ENCODE peak calls at places on chromosomes 5 and 9, in ten cellular contexts. One of them, this sample, is unnamed.

GRCh38 chr9:114499528-114499927 is 5.7 kb downstream of the WHRN start:
- DNase-seq in transverse colon: no peak
- DNase-seq in sigmoid colon: no peak
- DNase-seq in stomach: no peak
- DNase-seq in SK-N-SH: no peak
- DNase-seq in H1: no peak
- DNase-seq in spleen: no peak
- DNase-seq in HL-60: no peak
- DNase-seq in GM23338: no peak
- DNase-seq in suprapubic skin: no peak
- DNase-seq in this sample: no peak

GRCh38 chr5:142978726-142979125 is 208.5 kb downstream of the ARHGAP26 start:
- DNase-seq in transverse colon: no peak
- DNase-seq in sigmoid colon: no peak
- DNase-seq in stomach: no peak
- DNase-seq in SK-N-SH: no peak
- DNase-seq in H1: no peak
- DNase-seq in spleen: no peak
- DNase-seq in HL-60: no peak
- DNase-seq in GM23338: no peak
- DNase-seq in suprapubic skin: no peak
- DNase-seq in this sample: no peak

GRCh38 chr5:102796481-102796880 is 41.4 kb downstream of the PAM start:
- DNase-seq in transverse colon: no peak
- DNase-seq in sigmoid colon: no peak
- DNase-seq in stomach: no peak
- DNase-seq in SK-N-SH: no peak
- DNase-seq in H1: no peak
- DNase-seq in spleen: no peak
- DNase-seq in HL-60: no peak
- DNase-seq in GM23338: no peak
- DNase-seq in suprapubic skin: no peak
- DNase-seq in this sample: no peak

GRCh38 chr9:131397100-131397790 is 3.4 kb downstream of the PRRC2B start:
- DNase-seq in transverse colon: no peak
- DNase-seq in sigmoid colon: no peak
- DNase-seq in stomach: peak
- DNase-seq in SK-N-SH: no peak
- DNase-seq in H1: no peak
- DNase-seq in spleen: no peak
- DNase-seq in HL-60: no peak
- DNase-seq in GM23338: peak
- DNase-seq in suprapubic skin: no peak
- DNase-seq in this sample: no peak

GRCh38 chr5:95842955-95843544 is 20.5 kb upstream of the GLRX start:
- DNase-seq in transverse colon: peak
- DNase-seq in sigmoid colon: peak
- DNase-seq in stomach: peak
- DNase-seq in SK-N-SH: no peak
- DNase-seq in H1: no peak
- DNase-seq in spleen: peak
- DNase-seq in HL-60: peak
- DNase-seq in GM23338: peak
- DNase-seq in suprapubic skin: peak
- DNase-seq in this sample: no peak

GRCh38 chr5:150163547-150164059 is 3.0 kb upstream of the CDX1 start:
- DNase-seq in transverse colon: peak
- DNase-seq in sigmoid colon: peak
- DNase-seq in stomach: peak
- DNase-seq in SK-N-SH: no peak
- DNase-seq in H1: no peak
- DNase-seq in spleen: no peak
- DNase-seq in HL-60: no peak
- DNase-seq in GM23338: peak
- DNase-seq in suprapubic skin: peak
- DNase-seq in this sample: no peak

GRCh38 chr5:169354263-169354662 is 53.3 kb upstream of the SLIT3 start:
- DNase-seq in transverse colon: no peak
- DNase-seq in sigmoid colon: no peak
- DNase-seq in stomach: no peak
- DNase-seq in SK-N-SH: no peak
- DNase-seq in H1: no peak
- DNase-seq in spleen: no peak
- DNase-seq in HL-60: no peak
- DNase-seq in GM23338: no peak
- DNase-seq in suprapubic skin: no peak
- DNase-seq in this sample: no peak

GRCh38 chr5:140674211-140674610 is 835 bp upstream of the DND1 start:
- DNase-seq in transverse colon: no peak
- DNase-seq in sigmoid colon: no peak
- DNase-seq in stomach: no peak
- DNase-seq in SK-N-SH: no peak
- DNase-seq in H1: no peak
- DNase-seq in spleen: no peak
- DNase-seq in HL-60: no peak
- DNase-seq in GM23338: no peak
- DNase-seq in suprapubic skin: no peak
- DNase-seq in this sample: no peak

GRCh38 chr5:127072861-127073846 is at the start of gene C5orf63:
- DNase-seq in transverse colon: peak
- DNase-seq in sigmoid colon: peak
- DNase-seq in stomach: peak
- DNase-seq in SK-N-SH: peak
- DNase-seq in H1: no peak
- DNase-seq in spleen: peak
- DNase-seq in HL-60: peak
- DNase-seq in GM23338: peak
- DNase-seq in suprapubic skin: peak
- DNase-seq in this sample: no peak

GRCh38 chr5:143398451-143399237 is 4.8 kb downstream of the NR3C1 start:
- DNase-seq in transverse colon: no peak
- DNase-seq in sigmoid colon: no peak
- DNase-seq in stomach: no peak
- DNase-seq in SK-N-SH: no peak
- DNase-seq in H1: no peak
- DNase-seq in spleen: no peak
- DNase-seq in HL-60: no peak
- DNase-seq in GM23338: no peak
- DNase-seq in suprapubic skin: no peak
- DNase-seq in this sample: no peak

GRCh38 chr5:149162401-149163084 is 21.2 kb downstream of the ABLIM3 start:
- DNase-seq in transverse colon: no peak
- DNase-seq in sigmoid colon: no peak
- DNase-seq in stomach: no peak
- DNase-seq in SK-N-SH: no peak
- DNase-seq in H1: no peak
- DNase-seq in spleen: no peak
- DNase-seq in HL-60: no peak
- DNase-seq in GM23338: no peak
- DNase-seq in suprapubic skin: no peak
- DNase-seq in this sample: no peak

GRCh38 chr5:37926732-37927131 is 86.9 kb upstream of the GDNF start:
- DNase-seq in transverse colon: no peak
- DNase-seq in sigmoid colon: no peak
- DNase-seq in stomach: no peak
- DNase-seq in SK-N-SH: no peak
- DNase-seq in H1: no peak
- DNase-seq in spleen: no peak
- DNase-seq in HL-60: no peak
- DNase-seq in GM23338: no peak
- DNase-seq in suprapubic skin: no peak
- DNase-seq in this sample: no peak

GRCh38 chr9:134024828-134025605 is at the start of gene BRD3OS:
- DNase-seq in transverse colon: peak
- DNase-seq in sigmoid colon: peak
- DNase-seq in stomach: peak
- DNase-seq in SK-N-SH: peak
- DNase-seq in H1: peak
- DNase-seq in spleen: peak
- DNase-seq in HL-60: peak
- DNase-seq in GM23338: peak
- DNase-seq in suprapubic skin: peak
- DNase-seq in this sample: peak
- TF ChIP-seq POLR2AphosphoS5 in transverse colon: peak
- TF ChIP-seq POLR2AphosphoS5 in sigmoid colon: no peak
- TF ChIP-seq POLR2AphosphoS5 in stomach: peak
- TF ChIP-seq POLR2AphosphoS5 in SK-N-SH: peak
- TF ChIP-seq POLR2AphosphoS5 in H1: no peak
- TF ChIP-seq POLR2AphosphoS5 in spleen: peak
- TF ChIP-seq POLR2AphosphoS5 in HL-60: no peak
- TF ChIP-seq POLR2AphosphoS5 in GM23338: peak
- TF ChIP-seq POLR2AphosphoS5 in suprapubic skin: no peak
- TF ChIP-seq POLR2AphosphoS5 in this sample: no peak

GRCh38 chr9:35380619-35381018 is 109.3 kb upstream of the RUSC2 start:
- DNase-seq in transverse colon: no peak
- DNase-seq in sigmoid colon: no peak
- DNase-seq in stomach: no peak
- DNase-seq in SK-N-SH: no peak
- DNase-seq in H1: no peak
- DNase-seq in spleen: no peak
- DNase-seq in HL-60: no peak
- DNase-seq in GM23338: no peak
- DNase-seq in suprapubic skin: no peak
- DNase-seq in this sample: no peak

GRCh38 chr9:35380016-35380415 is 109.9 kb upstream of the RUSC2 start:
- DNase-seq in transverse colon: no peak
- DNase-seq in sigmoid colon: no peak
- DNase-seq in stomach: no peak
- DNase-seq in SK-N-SH: no peak
- DNase-seq in H1: no peak
- DNase-seq in spleen: no peak
- DNase-seq in HL-60: no peak
- DNase-seq in GM23338: no peak
- DNase-seq in suprapubic skin: no peak
- DNase-seq in this sample: no peak

GRCh38 chr9:35385042-35385441 is 104.9 kb upstream of the RUSC2 start:
- DNase-seq in transverse colon: no peak
- DNase-seq in sigmoid colon: no peak
- DNase-seq in stomach: no peak
- DNase-seq in SK-N-SH: no peak
- DNase-seq in H1: no peak
- DNase-seq in spleen: no peak
- DNase-seq in HL-60: no peak
- DNase-seq in GM23338: peak
- DNase-seq in suprapubic skin: no peak
- DNase-seq in this sample: no peak
- TF ChIP-seq CTCF in transverse colon: no peak
- TF ChIP-seq CTCF in sigmoid colon: no peak
- TF ChIP-seq CTCF in stomach: no peak
- TF ChIP-seq CTCF in SK-N-SH: peak
- TF ChIP-seq CTCF in H1: no peak
- TF ChIP-seq CTCF in spleen: no peak
- TF ChIP-seq CTCF in HL-60: no peak
- TF ChIP-seq CTCF in GM23338: no peak
- TF ChIP-seq CTCF in suprapubic skin: no peak
- TF ChIP-seq CTCF in this sample: no peak

DNA sequence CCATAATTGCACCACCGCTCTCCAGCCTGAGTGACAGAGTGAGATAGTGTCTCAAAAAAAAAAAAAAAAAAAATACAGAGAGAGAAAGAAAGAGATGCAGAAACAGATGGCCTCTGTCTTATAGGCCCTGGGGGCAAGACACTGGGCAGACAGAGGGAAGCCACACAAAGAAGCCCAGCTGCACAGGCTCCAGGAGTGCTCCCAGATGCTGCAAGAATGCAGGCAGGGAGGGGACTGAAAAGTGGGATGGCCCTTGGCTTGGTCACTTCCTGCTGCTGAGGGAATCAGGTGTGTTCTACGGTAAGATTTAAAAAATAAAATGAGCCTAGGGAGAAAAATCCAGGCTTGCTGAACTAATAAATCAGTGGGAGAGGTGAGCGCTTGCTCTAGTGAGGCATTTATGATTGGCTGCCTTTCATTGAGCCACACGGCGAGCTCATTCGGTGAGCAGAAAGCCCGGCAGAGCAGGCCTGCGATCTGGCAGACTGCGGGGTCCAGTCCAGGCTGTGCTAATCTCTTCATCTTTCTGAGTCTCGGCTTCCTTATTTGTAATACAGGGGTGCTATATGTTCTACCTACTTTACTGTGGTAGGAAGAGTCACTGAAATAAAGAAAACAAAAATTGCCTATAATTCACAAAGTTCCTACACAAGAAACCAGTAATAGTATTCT is 80.6 kb downstream of the RAD23B start:
- DNase-seq in transverse colon: no peak
- DNase-seq in sigmoid colon: peak
- DNase-seq in stomach: no peak
- DNase-seq in SK-N-SH: peak
- DNase-seq in H1: no peak
- DNase-seq in spleen: no peak
- DNase-seq in HL-60: no peak
- DNase-seq in GM23338: peak
- DNase-seq in suprapubic skin: no peak
- DNase-seq in this sample: peak
- H3K4me3 ChIP-seq in transverse colon: no peak
- H3K4me3 ChIP-seq in sigmoid colon: no peak
- H3K4me3 ChIP-seq in stomach: no peak
- H3K4me3 ChIP-seq in SK-N-SH: no peak
- H3K4me3 ChIP-seq in H1: no peak
- H3K4me3 ChIP-seq in spleen: no peak
- H3K4me3 ChIP-seq in HL-60: no peak
- H3K4me3 ChIP-seq in GM23338: no peak
- H3K4me3 ChIP-seq in suprapubic skin: no peak
- H3K4me3 ChIP-seq in this sample: no peak

GRCh38 chr9:78032599-78033457 is 1.2 kb upstream of the GNAQ start:
- DNase-seq in transverse colon: peak
- DNase-seq in sigmoid colon: peak
- DNase-seq in stomach: no peak
- DNase-seq in SK-N-SH: no peak
- DNase-seq in H1: no peak
- DNase-seq in spleen: no peak
- DNase-seq in HL-60: peak
- DNase-seq in GM23338: no peak
- DNase-seq in suprapubic skin: no peak
- DNase-seq in this sample: no peak

GRCh38 chr9:78031271-78031825 is at the start of gene GNAQ:
- DNase-seq in transverse colon: peak
- DNase-seq in sigmoid colon: peak
- DNase-seq in stomach: no peak
- DNase-seq in SK-N-SH: peak
- DNase-seq in H1: no peak
- DNase-seq in spleen: peak
- DNase-seq in HL-60: no peak
- DNase-seq in GM23338: peak
- DNase-seq in suprapubic skin: peak
- DNase-seq in this sample: no peak

GRCh38 chr9:78030553-78031270 is 899 bp downstream of the GNAQ start:
- DNase-seq in transverse colon: peak
- DNase-seq in sigmoid colon: peak
- DNase-seq in stomach: peak
- DNase-seq in SK-N-SH: peak
- DNase-seq in H1: no peak
- DNase-seq in spleen: peak
- DNase-seq in HL-60: peak
- DNase-seq in GM23338: peak
- DNase-seq in suprapubic skin: peak
- DNase-seq in this sample: peak

GRCh38 chr9:78033870-78034269 is 2.3 kb upstream of the GNAQ start:
- DNase-seq in transverse colon: no peak
- DNase-seq in sigmoid colon: no peak
- DNase-seq in stomach: no peak
- DNase-seq in SK-N-SH: no peak
- DNase-seq in H1: no peak
- DNase-seq in spleen: no peak
- DNase-seq in HL-60: no peak
- DNase-seq in GM23338: no peak
- DNase-seq in suprapubic skin: no peak
- DNase-seq in this sample: no peak

GRCh38 chr9:78031826-78032598 is 401 bp upstream of the GNAQ start:
- DNase-seq in transverse colon: peak
- DNase-seq in sigmoid colon: peak
- DNase-seq in stomach: peak
- DNase-seq in SK-N-SH: peak
- DNase-seq in H1: peak
- DNase-seq in spleen: peak
- DNase-seq in HL-60: peak
- DNase-seq in GM23338: peak
- DNase-seq in suprapubic skin: peak
- DNase-seq in this sample: peak
- TF ChIP-seq POLR2AphosphoS5 in transverse colon: peak
- TF ChIP-seq POLR2AphosphoS5 in sigmoid colon: peak
- TF ChIP-seq POLR2AphosphoS5 in stomach: peak
- TF ChIP-seq POLR2AphosphoS5 in SK-N-SH: peak
- TF ChIP-seq POLR2AphosphoS5 in H1: no peak
- TF ChIP-seq POLR2AphosphoS5 in spleen: peak
- TF ChIP-seq POLR2AphosphoS5 in HL-60: peak
- TF ChIP-seq POLR2AphosphoS5 in GM23338: peak
- TF ChIP-seq POLR2AphosphoS5 in suprapubic skin: peak
- TF ChIP-seq POLR2AphosphoS5 in this sample: peak